ENCODE peak calls at places on chromosomes 2 and 18, in six cellular contexts. One of them, this sample, is unnamed.

GRCh38 chr2:109005686-109006204 is 16.7 kb upstream of the EDAR start:
- DNase-seq in BE2C: no peak
- DNase-seq in cardiac fibroblast: peak
- DNase-seq in left ventricle myocardium inferior: no peak
- DNase-seq in tibial nerve: no peak
- DNase-seq in GM23338: no peak
- DNase-seq in this sample: no peak

GRCh38 chr2:200223385-200223784 is 83.1 kb upstream of the SPATS2L start:
- DNase-seq in GM23338: no peak
- DNase-seq in left ventricle myocardium inferior: no peak
- DNase-seq in tibial nerve: no peak
- DNase-seq in BE2C: no peak
- DNase-seq in cardiac fibroblast: peak
- DNase-seq in this sample: peak

GRCh38 chr2:156459720-156460119 is 23.5 kb downstream of the GPD2 start:
- DNase-seq in cardiac fibroblast: no peak
- DNase-seq in GM23338: no peak
- DNase-seq in left ventricle myocardium inferior: no peak
- DNase-seq in BE2C: no peak
- DNase-seq in tibial nerve: no peak
- DNase-seq in this sample: no peak

GRCh38 chr2:198219292-198219691 is 414.9 kb downstream of the PLCL1 start:
- DNase-seq in GM23338: no peak
- DNase-seq in tibial nerve: no peak
- DNase-seq in BE2C: no peak
- DNase-seq in left ventricle myocardium inferior: no peak
- DNase-seq in cardiac fibroblast: no peak
- DNase-seq in this sample: no peak

GRCh38 chr18:58687871-58688308 is 16.6 kb downstream of the MALT1 start:
- DNase-seq in BE2C: no peak
- DNase-seq in tibial nerve: no peak
- DNase-seq in GM23338: no peak
- DNase-seq in cardiac fibroblast: no peak
- DNase-seq in left ventricle myocardium inferior: no peak
- DNase-seq in this sample: no peak

GRCh38 chr2:122758967-122759366 is 1003.5 kb downstream of the TSN start:
- DNase-seq in tibial nerve: no peak
- DNase-seq in left ventricle myocardium inferior: no peak
- DNase-seq in BE2C: peak
- DNase-seq in cardiac fibroblast: no peak
- DNase-seq in GM23338: no peak
- DNase-seq in this sample: no peak

GRCh38 chr18:24499814-24500601 is 39.6 kb downstream of the HRH4 start:
- DNase-seq in GM23338: no peak
- DNase-seq in left ventricle myocardium inferior: no peak
- DNase-seq in tibial nerve: no peak
- DNase-seq in BE2C: no peak
- DNase-seq in cardiac fibroblast: no peak
- DNase-seq in this sample: no peak

GRCh38 chr2:237141556-237141955 is 55.9 kb downstream of the COPS8 start:
- DNase-seq in BE2C: no peak
- DNase-seq in GM23338: no peak
- DNase-seq in tibial nerve: no peak
- DNase-seq in left ventricle myocardium inferior: no peak
- DNase-seq in cardiac fibroblast: peak
- DNase-seq in this sample: peak

GRCh38 chr2:127596311-127597045 is 49.5 kb upstream of the GPR17 start:
- DNase-seq in cardiac fibroblast: no peak
- DNase-seq in left ventricle myocardium inferior: no peak
- DNase-seq in BE2C: no peak
- DNase-seq in GM23338: no peak
- DNase-seq in tibial nerve: no peak
- DNase-seq in this sample: no peak

GRCh38 chr18:48308027-48308635 is 101.1 kb downstream of the ZBTB7C start:
- DNase-seq in left ventricle myocardium inferior: no peak
- DNase-seq in tibial nerve: no peak
- DNase-seq in BE2C: no peak
- DNase-seq in cardiac fibroblast: no peak
- DNase-seq in GM23338: no peak
- DNase-seq in this sample: no peak

GRCh38 chr2:28093768-28094167 is 203.2 kb downstream of the BABAM2 start:
- DNase-seq in left ventricle myocardium inferior: no peak
- DNase-seq in GM23338: no peak
- DNase-seq in cardiac fibroblast: no peak
- DNase-seq in tibial nerve: no peak
- DNase-seq in BE2C: no peak
- DNase-seq in this sample: no peak

GRCh38 chr2:175251425-175252041 is 70.0 kb upstream of the ATP5MC3 start:
- DNase-seq in tibial nerve: no peak
- DNase-seq in BE2C: peak
- DNase-seq in GM23338: peak
- DNase-seq in left ventricle myocardium inferior: no peak
- DNase-seq in cardiac fibroblast: peak
- DNase-seq in this sample: peak

GRCh38 chr18:58615150-58616132 is 13.4 kb downstream of the ALPK2 start:
- DNase-seq in left ventricle myocardium inferior: no peak
- DNase-seq in BE2C: no peak
- DNase-seq in tibial nerve: no peak
- DNase-seq in GM23338: no peak
- DNase-seq in cardiac fibroblast: no peak
- DNase-seq in this sample: no peak

GRCh38 chr2:70111752-70112591 is 24.7 kb downstream of the PCBP1 start:
- DNase-seq in BE2C: no peak
- DNase-seq in cardiac fibroblast: peak
- DNase-seq in GM23338: no peak
- DNase-seq in tibial nerve: no peak
- DNase-seq in left ventricle myocardium inferior: no peak
- DNase-seq in this sample: no peak

GRCh38 chr2:100726866-100727265 is 93.1 kb upstream of the NPAS2 start:
- DNase-seq in BE2C: no peak
- DNase-seq in left ventricle myocardium inferior: no peak
- DNase-seq in cardiac fibroblast: no peak
- DNase-seq in tibial nerve: no peak
- DNase-seq in GM23338: peak
- DNase-seq in this sample: no peak

GRCh38 chr2:196783431-196784094 is 15.9 kb downstream of the GTF3C3 start:
- DNase-seq in tibial nerve: no peak
- DNase-seq in left ventricle myocardium inferior: no peak
- DNase-seq in GM23338: no peak
- DNase-seq in cardiac fibroblast: peak
- DNase-seq in BE2C: no peak
- DNase-seq in this sample: peak

GRCh38 chr2:106097370-106098000 is 96.6 kb downstream of the UXS1 start:
- DNase-seq in BE2C: no peak
- DNase-seq in tibial nerve: no peak
- DNase-seq in GM23338: peak
- DNase-seq in cardiac fibroblast: no peak
- DNase-seq in left ventricle myocardium inferior: no peak
- DNase-seq in this sample: no peak

GRCh38 chr2:150832686-150833085 is 345.2 kb upstream of the RND3 start:
- DNase-seq in cardiac fibroblast: no peak
- DNase-seq in tibial nerve: no peak
- DNase-seq in left ventricle myocardium inferior: no peak
- DNase-seq in GM23338: no peak
- DNase-seq in BE2C: no peak
- DNase-seq in this sample: peak

GRCh38 chr2:160460333-160460731 is 33.3 kb downstream of the RBMS1 start:
- DNase-seq in cardiac fibroblast: no peak
- DNase-seq in left ventricle myocardium inferior: no peak
- DNase-seq in BE2C: no peak
- DNase-seq in tibial nerve: no peak
- DNase-seq in GM23338: no peak
- DNase-seq in this sample: no peak

GRCh38 chr2:19540739-19541503 is 182.5 kb upstream of the OSR1 start:
- DNase-seq in BE2C: no peak
- DNase-seq in tibial nerve: no peak
- DNase-seq in cardiac fibroblast: peak
- DNase-seq in left ventricle myocardium inferior: no peak
- DNase-seq in GM23338: no peak
- DNase-seq in this sample: peak

GRCh38 chr18:8828300-8828699 is 122.9 kb downstream of the MTCL1 start:
- DNase-seq in GM23338: no peak
- DNase-seq in left ventricle myocardium inferior: no peak
- DNase-seq in tibial nerve: no peak
- DNase-seq in cardiac fibroblast: no peak
- DNase-seq in BE2C: no peak
- DNase-seq in this sample: no peak

GRCh38 chr2:206642075-206643025 is at the start of gene FAM237A:
- DNase-seq in GM23338: peak
- DNase-seq in tibial nerve: no peak
- DNase-seq in cardiac fibroblast: peak
- DNase-seq in left ventricle myocardium inferior: no peak
- DNase-seq in BE2C: peak
- DNase-seq in this sample: peak

GRCh38 chr2:23532311-23533013 is 147.5 kb downstream of the KLHL29 start:
- DNase-seq in left ventricle myocardium inferior: no peak
- DNase-seq in tibial nerve: no peak
- DNase-seq in GM23338: no peak
- DNase-seq in cardiac fibroblast: no peak
- DNase-seq in BE2C: peak
- DNase-seq in this sample: no peak

GRCh38 chr18:5178519-5178918 is 18.5 kb downstream of the AKAIN1 start:
- DNase-seq in BE2C: no peak
- DNase-seq in cardiac fibroblast: no peak
- DNase-seq in GM23338: no peak
- DNase-seq in left ventricle myocardium inferior: no peak
- DNase-seq in tibial nerve: no peak
- DNase-seq in this sample: no peak

GRCh38 chr2:239940861-239941570 is 84.1 kb downstream of the NDUFA10 start:
- DNase-seq in BE2C: peak
- DNase-seq in tibial nerve: no peak
- DNase-seq in GM23338: no peak
- DNase-seq in cardiac fibroblast: no peak
- DNase-seq in left ventricle myocardium inferior: peak
- DNase-seq in this sample: no peak

GRCh38 chr2:10161961-10162441 is 39.5 kb downstream of the RRM2 start:
- DNase-seq in BE2C: no peak
- DNase-seq in GM23338: no peak
- DNase-seq in cardiac fibroblast: peak
- DNase-seq in tibial nerve: no peak
- DNase-seq in left ventricle myocardium inferior: no peak
- DNase-seq in this sample: no peak

GRCh38 chr2:210961249-210961648 is 404.9 kb downstream of the CPS1 start:
- DNase-seq in left ventricle myocardium inferior: no peak
- DNase-seq in BE2C: no peak
- DNase-seq in GM23338: no peak
- DNase-seq in cardiac fibroblast: no peak
- DNase-seq in tibial nerve: no peak
- DNase-seq in this sample: no peak

GRCh38 chr2:126831234-126832005 is 67.3 kb upstream of the TEX51 start:
- DNase-seq in GM23338: no peak
- DNase-seq in BE2C: no peak
- DNase-seq in cardiac fibroblast: peak
- DNase-seq in tibial nerve: no peak
- DNase-seq in left ventricle myocardium inferior: no peak
- DNase-seq in this sample: no peak

GRCh38 chr2:113285816-113286215 is 7.1 kb upstream of the PAX8 start:
- DNase-seq in tibial nerve: no peak
- DNase-seq in cardiac fibroblast: no peak
- DNase-seq in BE2C: no peak
- DNase-seq in GM23338: no peak
- DNase-seq in left ventricle myocardium inferior: no peak
- DNase-seq in this sample: no peak
- TF ChIP-seq CTCF in tibial nerve: no peak
- TF ChIP-seq CTCF in cardiac fibroblast: no peak
- TF ChIP-seq CTCF in BE2C: no peak
- TF ChIP-seq CTCF in GM23338: no peak
- TF ChIP-seq CTCF in left ventricle myocardium inferior: no peak
- TF ChIP-seq CTCF in this sample: no peak

GRCh38 chr2:20575935-20576597 is 74.8 kb downstream of the HS1BP3 start:
- DNase-seq in GM23338: no peak
- DNase-seq in BE2C: no peak
- DNase-seq in cardiac fibroblast: no peak
- DNase-seq in tibial nerve: no peak
- DNase-seq in left ventricle myocardium inferior: no peak
- DNase-seq in this sample: no peak
- H3K4me3 ChIP-seq in GM23338: no peak
- H3K4me3 ChIP-seq in BE2C: no peak
- H3K4me3 ChIP-seq in cardiac fibroblast: no peak
- H3K4me3 ChIP-seq in tibial nerve: no peak
- H3K4me3 ChIP-seq in left ventricle myocardium inferior: no peak
- H3K4me3 ChIP-seq in this sample: no peak

GRCh38 chr2:16737812-16738211 is 72.2 kb upstream of the CYRIA start:
- DNase-seq in left ventricle myocardium inferior: no peak
- DNase-seq in GM23338: no peak
- DNase-seq in tibial nerve: no peak
- DNase-seq in BE2C: no peak
- DNase-seq in cardiac fibroblast: no peak
- DNase-seq in this sample: no peak

GRCh38 chr2:16739778-16740581 is 74.3 kb upstream of the CYRIA start:
- DNase-seq in left ventricle myocardium inferior: no peak
- DNase-seq in cardiac fibroblast: no peak
- DNase-seq in BE2C: no peak
- DNase-seq in GM23338: no peak
- DNase-seq in tibial nerve: no peak
- DNase-seq in this sample: no peak

GRCh38 chr2:16744521-16744920 is 78.9 kb upstream of the CYRIA start:
- DNase-seq in GM23338: no peak
- DNase-seq in tibial nerve: no peak
- DNase-seq in left ventricle myocardium inferior: no peak
- DNase-seq in cardiac fibroblast: no peak
- DNase-seq in BE2C: no peak
- DNase-seq in this sample: no peak

GRCh38 chr2:16738361-16739225 is 73.0 kb upstream of the CYRIA start:
- DNase-seq in GM23338: no peak
- DNase-seq in tibial nerve: no peak
- DNase-seq in left ventricle myocardium inferior: no peak
- DNase-seq in BE2C: no peak
- DNase-seq in cardiac fibroblast: no peak
- DNase-seq in this sample: no peak

DNA sequence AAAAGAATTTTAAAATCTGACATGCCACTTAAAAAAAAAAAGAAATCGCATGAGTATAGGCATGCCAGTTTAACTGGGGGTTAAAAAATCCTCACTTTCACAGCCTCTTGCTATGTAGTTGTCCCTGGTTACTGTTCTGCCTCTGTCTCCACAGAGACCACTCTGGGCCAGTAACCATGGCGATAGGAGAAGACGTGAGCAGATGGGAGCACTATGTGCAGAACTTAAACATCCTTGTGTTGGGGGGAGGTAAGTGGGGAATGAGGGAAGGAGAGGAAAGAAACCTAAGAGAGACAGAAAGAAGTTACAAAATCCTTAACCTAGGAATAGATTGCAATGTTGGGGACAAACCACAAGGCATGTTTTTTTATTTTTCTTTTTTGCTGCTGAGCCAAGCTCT is 75.9 kb upstream of the CYRIA start:
- DNase-seq in GM23338: no peak
- DNase-seq in tibial nerve: no peak
- DNase-seq in cardiac fibroblast: no peak
- DNase-seq in left ventricle myocardium inferior: no peak
- DNase-seq in BE2C: no peak
- DNase-seq in this sample: no peak
- TF ChIP-seq CTCF in GM23338: no peak
- TF ChIP-seq CTCF in tibial nerve: no peak
- TF ChIP-seq CTCF in cardiac fibroblast: no peak
- TF ChIP-seq CTCF in left ventricle myocardium inferior: no peak
- TF ChIP-seq CTCF in BE2C: no peak
- TF ChIP-seq CTCF in this sample: no peak

GRCh38 chr2:68721482-68722071 is 13.0 kb upstream of the ARHGAP25 start:
- DNase-seq in left ventricle myocardium inferior: no peak
- DNase-seq in cardiac fibroblast: no peak
- DNase-seq in BE2C: no peak
- DNase-seq in GM23338: no peak
- DNase-seq in tibial nerve: no peak
- DNase-seq in this sample: no peak
- H3K4me3 ChIP-seq in left ventricle myocardium inferior: no peak
- H3K4me3 ChIP-seq in cardiac fibroblast: no peak
- H3K4me3 ChIP-seq in BE2C: no peak
- H3K4me3 ChIP-seq in GM23338: no peak
- H3K4me3 ChIP-seq in tibial nerve: no peak
- H3K4me3 ChIP-seq in this sample: no peak

This sample was measured in foreskin fibroblast.